ENCODE peak calls at places on chromosomes 2 and 18, in six cellular contexts. One of them, this sample, is unnamed.

GRCh38 chr2:118097657-118098056 is 9.4 kb downstream of the INSIG2 start:
- DNase-seq in fibroblast of lung: peak; percentile 73
- DNase-seq in left ventricle myocardium inferior: no peak
- DNase-seq in right cardiac atrium: no peak
- DNase-seq in H9: no peak
- DNase-seq in neural progenitor cell: no peak
- DNase-seq in this sample: no peak

GRCh38 chr2:85436836-85437487 is 18.4 kb downstream of the SH2D6 start:
- DNase-seq in neural progenitor cell: no peak
- DNase-seq in left ventricle myocardium inferior: no peak
- DNase-seq in right cardiac atrium: peak; percentile 63
- DNase-seq in fibroblast of lung: no peak
- DNase-seq in H9: no peak
- DNase-seq in this sample: no peak

GRCh38 chr2:138632066-138632465 is 130.5 kb downstream of the SPOPL start:
- DNase-seq in fibroblast of lung: peak; percentile 74
- DNase-seq in H9: no peak
- DNase-seq in left ventricle myocardium inferior: no peak
- DNase-seq in neural progenitor cell: no peak
- DNase-seq in right cardiac atrium: no peak
- DNase-seq in this sample: no peak

GRCh38 chr2:145561152-145561551 is 1041.2 kb upstream of the ZEB2 start:
- DNase-seq in left ventricle myocardium inferior: no peak
- DNase-seq in H9: no peak
- DNase-seq in neural progenitor cell: no peak
- DNase-seq in right cardiac atrium: no peak
- DNase-seq in fibroblast of lung: no peak
- DNase-seq in this sample: no peak

GRCh38 chr2:204860249-204860648 is 315.0 kb downstream of the PARD3B start:
- DNase-seq in left ventricle myocardium inferior: no peak
- DNase-seq in H9: no peak
- DNase-seq in fibroblast of lung: peak; percentile 19
- DNase-seq in right cardiac atrium: peak; percentile 63
- DNase-seq in neural progenitor cell: no peak
- DNase-seq in this sample: no peak

GRCh38 chr2:231190531-231191197 is 7.8 kb upstream of the ARMC9 start:
- DNase-seq in neural progenitor cell: peak; percentile 66
- DNase-seq in H9: peak; percentile 84
- DNase-seq in fibroblast of lung: peak; percentile 48
- DNase-seq in right cardiac atrium: peak; percentile 94
- DNase-seq in left ventricle myocardium inferior: peak; percentile 75
- DNase-seq in this sample: no peak

GRCh38 chr18:58512161-58512581 is 116.7 kb downstream of the ALPK2 start:
- DNase-seq in fibroblast of lung: no peak
- DNase-seq in left ventricle myocardium inferior: no peak
- DNase-seq in neural progenitor cell: peak; percentile 76
- DNase-seq in H9: peak; percentile 81
- DNase-seq in right cardiac atrium: no peak
- DNase-seq in this sample: no peak

GRCh38 chr2:238900511-238900910 is 52.6 kb downstream of the TWIST2 start:
- DNase-seq in neural progenitor cell: peak; percentile 52
- DNase-seq in left ventricle myocardium inferior: no peak
- DNase-seq in right cardiac atrium: no peak
- DNase-seq in H9: no peak
- DNase-seq in fibroblast of lung: no peak
- DNase-seq in this sample: no peak

GRCh38 chr2:9398881-9399805 is 24.2 kb downstream of the ITGB1BP1 start:
- DNase-seq in H9: no peak
- DNase-seq in left ventricle myocardium inferior: no peak
- DNase-seq in neural progenitor cell: no peak
- DNase-seq in fibroblast of lung: peak; percentile 51
- DNase-seq in right cardiac atrium: peak; percentile 63
- DNase-seq in this sample: no peak

GRCh38 chr2:170928036-170928823 is 823 bp upstream of the GORASP2 start:
- DNase-seq in H9: peak; percentile 52
- DNase-seq in neural progenitor cell: peak; percentile 31
- DNase-seq in right cardiac atrium: peak; percentile 59
- DNase-seq in left ventricle myocardium inferior: no peak
- DNase-seq in fibroblast of lung: peak; percentile 5
- DNase-seq in this sample: no peak

GRCh38 chr18:49025767-49026500 is 75.2 kb upstream of the SMAD7 start:
- DNase-seq in neural progenitor cell: no peak
- DNase-seq in left ventricle myocardium inferior: no peak
- DNase-seq in right cardiac atrium: no peak
- DNase-seq in H9: peak; percentile 25
- DNase-seq in fibroblast of lung: no peak
- DNase-seq in this sample: no peak

GRCh38 chr2:479505-480161 is 191.7 kb upstream of the ALKAL2 start:
- DNase-seq in H9: no peak
- DNase-seq in left ventricle myocardium inferior: no peak
- DNase-seq in right cardiac atrium: no peak
- DNase-seq in fibroblast of lung: no peak
- DNase-seq in neural progenitor cell: no peak
- DNase-seq in this sample: no peak

GRCh38 chr2:9703085-9703641 is 72.4 kb upstream of the YWHAQ start:
- DNase-seq in fibroblast of lung: peak; percentile 96
- DNase-seq in right cardiac atrium: peak; percentile 85
- DNase-seq in left ventricle myocardium inferior: peak; percentile 27
- DNase-seq in neural progenitor cell: no peak
- DNase-seq in H9: no peak
- DNase-seq in this sample: peak; percentile 29

GRCh38 chr2:26652361-26653041 is 11.3 kb upstream of the CIB4 start:
- DNase-seq in neural progenitor cell: no peak
- DNase-seq in H9: peak; percentile 15
- DNase-seq in left ventricle myocardium inferior: no peak
- DNase-seq in right cardiac atrium: no peak
- DNase-seq in fibroblast of lung: peak; percentile 84
- DNase-seq in this sample: no peak

GRCh38 chr2:150478206-150478974 is 9.1 kb downstream of the RND3 start:
- DNase-seq in fibroblast of lung: peak; percentile 25
- DNase-seq in neural progenitor cell: peak; percentile 63
- DNase-seq in left ventricle myocardium inferior: no peak
- DNase-seq in H9: no peak
- DNase-seq in right cardiac atrium: no peak
- DNase-seq in this sample: no peak

GRCh38 chr2:56183643-56184499 is at the start of gene CCDC85A:
- DNase-seq in fibroblast of lung: peak; percentile 71
- DNase-seq in left ventricle myocardium inferior: peak; percentile 83
- DNase-seq in H9: peak; percentile 88
- DNase-seq in right cardiac atrium: peak; percentile 95
- DNase-seq in neural progenitor cell: peak; percentile 93
- DNase-seq in this sample: peak; percentile 18

GRCh38 chr18:29652797-29653196 is 1389.7 kb downstream of the DSC3 start:
- DNase-seq in right cardiac atrium: no peak
- DNase-seq in fibroblast of lung: no peak
- DNase-seq in left ventricle myocardium inferior: no peak
- DNase-seq in H9: no peak
- DNase-seq in neural progenitor cell: no peak
- DNase-seq in this sample: no peak

GRCh38 chr2:108612514-108613183 is 78.4 kb downstream of the LIMS1 start:
- DNase-seq in fibroblast of lung: no peak
- DNase-seq in left ventricle myocardium inferior: no peak
- DNase-seq in neural progenitor cell: no peak
- DNase-seq in right cardiac atrium: no peak
- DNase-seq in H9: no peak
- DNase-seq in this sample: peak; percentile 74

GRCh38 chr2:24657818-24658217 is 135.4 kb downstream of the PTRHD1 start:
- DNase-seq in neural progenitor cell: no peak
- DNase-seq in left ventricle myocardium inferior: no peak
- DNase-seq in fibroblast of lung: peak; percentile 12
- DNase-seq in H9: no peak
- DNase-seq in right cardiac atrium: no peak
- DNase-seq in this sample: no peak

GRCh38 chr2:91974401-91975129 is 2896.7 kb upstream of the TEKT4 start:
- DNase-seq in H9: no peak
- DNase-seq in left ventricle myocardium inferior: no peak
- DNase-seq in fibroblast of lung: no peak
- DNase-seq in neural progenitor cell: no peak
- DNase-seq in right cardiac atrium: peak; percentile 46
- DNase-seq in this sample: no peak

GRCh38 chr2:191679818-191680600 is 2.1 kb downstream of the NABP1 start:
- DNase-seq in neural progenitor cell: no peak
- DNase-seq in fibroblast of lung: peak; percentile 64
- DNase-seq in right cardiac atrium: no peak
- DNase-seq in H9: no peak
- DNase-seq in left ventricle myocardium inferior: no peak
- DNase-seq in this sample: peak; percentile 70

GRCh38 chr2:237602409-237602808 is 11.9 kb upstream of the RAB17 start:
- DNase-seq in fibroblast of lung: no peak
- DNase-seq in left ventricle myocardium inferior: no peak
- DNase-seq in neural progenitor cell: no peak
- DNase-seq in right cardiac atrium: no peak
- DNase-seq in H9: peak; percentile 30
- DNase-seq in this sample: no peak

GRCh38 chr2:237600205-237600846 is 9.8 kb upstream of the RAB17 start:
- DNase-seq in H9: peak; percentile 28
- DNase-seq in right cardiac atrium: peak; percentile 84
- DNase-seq in fibroblast of lung: peak; percentile 74
- DNase-seq in neural progenitor cell: no peak
- DNase-seq in left ventricle myocardium inferior: peak; percentile 62
- DNase-seq in this sample: no peak

GRCh38 chr2:237603049-237603717 is 12.6 kb upstream of the RAB17 start:
- DNase-seq in left ventricle myocardium inferior: no peak
- DNase-seq in right cardiac atrium: no peak
- DNase-seq in H9: no peak
- DNase-seq in fibroblast of lung: no peak
- DNase-seq in neural progenitor cell: no peak
- DNase-seq in this sample: no peak

GRCh38 chr2:237599465-237600110 is 9.1 kb upstream of the RAB17 start:
- DNase-seq in H9: no peak
- DNase-seq in right cardiac atrium: no peak
- DNase-seq in left ventricle myocardium inferior: no peak
- DNase-seq in neural progenitor cell: no peak
- DNase-seq in fibroblast of lung: no peak
- DNase-seq in this sample: no peak

DNA sequence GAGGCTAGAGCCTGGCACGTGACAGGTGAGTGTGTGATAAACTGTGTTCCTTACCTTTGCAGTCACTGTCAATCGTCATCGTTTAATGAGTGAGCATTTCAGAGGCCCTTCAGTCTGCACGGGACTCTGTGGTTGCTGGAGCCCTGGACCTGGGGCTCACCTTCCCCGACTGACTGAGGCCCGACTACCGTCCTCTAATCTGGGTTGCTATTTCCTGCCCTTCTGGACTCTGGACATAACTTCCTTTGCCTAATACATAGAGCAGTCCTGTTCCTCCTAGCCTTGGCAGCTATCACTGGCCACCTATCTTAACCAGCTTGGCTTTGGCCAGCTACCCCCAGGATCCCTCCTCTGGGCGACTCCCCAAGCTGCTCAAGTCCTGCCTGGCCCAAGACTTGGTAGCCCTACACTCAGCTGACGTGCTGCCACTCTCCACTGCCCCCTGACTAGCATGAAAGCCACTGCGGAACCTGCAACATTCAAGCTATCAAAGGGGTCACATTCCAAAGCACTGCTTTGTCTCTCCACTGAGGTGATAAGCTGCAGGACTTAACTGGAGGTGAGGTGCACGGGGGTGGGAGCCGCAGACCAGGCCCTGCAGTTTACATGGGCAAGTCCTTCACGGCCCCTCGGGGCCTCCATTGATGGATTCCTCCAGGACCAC is 11.1 kb upstream of the RAB17 start:
- DNase-seq in left ventricle myocardium inferior: no peak
- DNase-seq in fibroblast of lung: no peak
- DNase-seq in H9: peak; percentile 79
- DNase-seq in neural progenitor cell: peak; percentile 71
- DNase-seq in right cardiac atrium: no peak
- DNase-seq in this sample: no peak
- H3K27ac ChIP-seq in left ventricle myocardium inferior: peak overlapping the region; percentile 90
- H3K27ac ChIP-seq in fibroblast of lung: no peak overlapping the region
- H3K27ac ChIP-seq in H9: no peak overlapping the region
- H3K27ac ChIP-seq in neural progenitor cell: no peak overlapping the region
- H3K27ac ChIP-seq in right cardiac atrium: no peak overlapping the region
- H3K27ac ChIP-seq in this sample: no peak overlapping the region

DNA sequence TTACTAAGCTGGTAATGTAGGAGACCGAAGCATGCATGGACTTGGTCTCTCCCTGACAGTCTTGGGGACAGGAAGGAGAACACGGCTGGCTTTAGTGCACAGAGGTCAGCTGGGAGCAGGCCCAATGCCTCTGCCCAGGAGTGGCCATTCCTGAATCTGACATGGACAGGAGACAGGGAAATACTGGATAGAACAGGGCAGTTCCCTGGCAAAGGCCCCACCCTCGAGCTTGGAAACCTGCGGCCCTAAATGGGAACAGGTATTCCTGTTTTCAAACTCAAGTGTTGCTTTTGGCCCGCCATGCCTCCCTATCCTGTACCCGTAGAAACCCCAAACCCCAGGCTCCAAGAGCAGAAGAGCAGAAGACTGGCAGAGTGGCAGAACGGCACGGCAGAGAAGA is 107.4 kb downstream of the ZNF516 start:
- DNase-seq in H9: no peak
- DNase-seq in fibroblast of lung: no peak
- DNase-seq in left ventricle myocardium inferior: no peak
- DNase-seq in right cardiac atrium: no peak
- DNase-seq in neural progenitor cell: no peak
- DNase-seq in this sample: no peak
- H3K27ac ChIP-seq in H9: no peak overlapping the region
- H3K27ac ChIP-seq in fibroblast of lung: no peak overlapping the region
- H3K27ac ChIP-seq in left ventricle myocardium inferior: no peak overlapping the region
- H3K27ac ChIP-seq in right cardiac atrium: no peak overlapping the region
- H3K27ac ChIP-seq in neural progenitor cell: no peak overlapping the region
- H3K27ac ChIP-seq in this sample: no peak overlapping the region

GRCh38 chr2:19933351-19933981 is 31.7 kb upstream of the TTC32 start:
- DNase-seq in H9: no peak
- DNase-seq in right cardiac atrium: no peak
- DNase-seq in left ventricle myocardium inferior: no peak
- DNase-seq in fibroblast of lung: peak; percentile 38
- DNase-seq in neural progenitor cell: no peak
- DNase-seq in this sample: peak; percentile 37
- H3K27ac ChIP-seq in H9: no peak overlapping the region
- H3K27ac ChIP-seq in right cardiac atrium: no peak overlapping the region
- H3K27ac ChIP-seq in left ventricle myocardium inferior: peak overlapping the region; percentile 18
- H3K27ac ChIP-seq in fibroblast of lung: peak overlapping the region; percentile 67
- H3K27ac ChIP-seq in neural progenitor cell: no peak overlapping the region
- H3K27ac ChIP-seq in this sample: peak overlapping the region; percentile 96

GRCh38 chr2:178530625-178531142 is 50.4 kb downstream of the PLEKHA3 start:
- DNase-seq in right cardiac atrium: no peak
- DNase-seq in H9: no peak
- DNase-seq in left ventricle myocardium inferior: no peak
- DNase-seq in fibroblast of lung: no peak
- DNase-seq in neural progenitor cell: no peak
- DNase-seq in this sample: no peak

GRCh38 chr2:178529194-178529593 is 48.9 kb downstream of the PLEKHA3 start:
- DNase-seq in left ventricle myocardium inferior: no peak
- DNase-seq in neural progenitor cell: no peak
- DNase-seq in fibroblast of lung: no peak
- DNase-seq in right cardiac atrium: no peak
- DNase-seq in H9: no peak
- DNase-seq in this sample: no peak

GRCh38 chr2:178528647-178529046 is 48.4 kb downstream of the PLEKHA3 start:
- DNase-seq in right cardiac atrium: no peak
- DNase-seq in left ventricle myocardium inferior: no peak
- DNase-seq in H9: no peak
- DNase-seq in neural progenitor cell: no peak
- DNase-seq in fibroblast of lung: no peak
- DNase-seq in this sample: no peak

GRCh38 chr2:178531161-178531560 is 50.9 kb downstream of the PLEKHA3 start:
- DNase-seq in left ventricle myocardium inferior: no peak
- DNase-seq in neural progenitor cell: no peak
- DNase-seq in H9: no peak
- DNase-seq in right cardiac atrium: no peak
- DNase-seq in fibroblast of lung: no peak
- DNase-seq in this sample: no peak

GRCh38 chr2:178530128-178530527 is 49.9 kb downstream of the PLEKHA3 start:
- DNase-seq in fibroblast of lung: no peak
- DNase-seq in left ventricle myocardium inferior: no peak
- DNase-seq in H9: no peak
- DNase-seq in right cardiac atrium: no peak
- DNase-seq in neural progenitor cell: no peak
- DNase-seq in this sample: no peak
- H3K27ac ChIP-seq in fibroblast of lung: no peak overlapping the region
- H3K27ac ChIP-seq in left ventricle myocardium inferior: peak overlapping the region; percentile 10
- H3K27ac ChIP-seq in H9: no peak overlapping the region
- H3K27ac ChIP-seq in right cardiac atrium: no peak overlapping the region
- H3K27ac ChIP-seq in neural progenitor cell: no peak overlapping the region
- H3K27ac ChIP-seq in this sample: no peak overlapping the region